ENCODE peak calls at places on chromosomes 4 and X, in six cellular contexts. Y, A, P, U, V and N are unnamed samples. For H3K4me1, the result is how much of the 10 kb centered on the place peaks cover.

GRCh38 chr4:4585012-4585670 is 43.3 kb upstream of the STX18 start:
- DNase-seq in A (no peak), V (no peak), Y (peak), U (no peak), P (no peak), N (peak)

GRCh38 chr4:120754590-120754989 is 167.9 kb downstream of the PRDM5 start:
- DNase-seq in A (no peak), V (no peak), U (no peak), P (no peak), Y (no peak), N (no peak)

GRCh38 chr4:48483777-48484493 is 792 bp downstream of the SLC10A4 start:
- DNase-seq in Y (no peak), V (no peak), A (peak), U (no peak), P (no peak), N (no peak)

GRCh38 chrX:107205770-107206696 is at the start of the genes DNAAF6 and NUP62CL:
- DNase-seq in U (peak), Y (peak), A (peak), P (peak), V (peak), N (peak)

GRCh38 chrX:49003696-49004095 is 1.6 kb upstream of the GRIPAP1 start:
- DNase-seq in U (peak), A (no peak), V (peak), P (no peak), Y (no peak), N (no peak)

GRCh38 chr4:28831867-28832266 is 1888.3 kb upstream of the PCDH7 start:
- DNase-seq in A (no peak), Y (no peak), P (no peak), V (no peak), U (no peak), N (no peak)

GRCh38 chrX:155577682-155578081 is 35.1 kb downstream of the TMLHE start:
- DNase-seq in Y (no peak), V (no peak), U (no peak), A (no peak), P (no peak), N (no peak)

GRCh38 chr4:172844556-172844955 is 324.1 kb upstream of the GALNT7 start:
- DNase-seq in U (no peak), A (no peak), P (no peak), Y (no peak), V (no peak), N (no peak)

GRCh38 chr4:79922011-79922410 is 151.0 kb downstream of the ANTXR2 start:
- DNase-seq in Y (no peak), A (no peak), V (no peak), P (no peak), U (no peak), N (peak)

GRCh38 chr4:102390438-102390837 is 45.2 kb upstream of the SLC39A8 start:
- DNase-seq in U (peak), V (no peak), A (no peak), Y (no peak), P (no peak), N (peak)

GRCh38 chr4:183987987-183988392 is 82.9 kb downstream of the STOX2 start:
- DNase-seq in Y (peak), A (peak), U (peak), V (peak), P (peak), N (peak)

GRCh38 chr4:15396157-15396800 is 31.6 kb upstream of the C1QTNF7 start:
- DNase-seq in A (no peak), P (no peak), U (peak), Y (peak), V (peak), N (no peak)

GRCh38 chrX:49250578-49250977 is 13.9 kb downstream of the FOXP3 start:
- DNase-seq in U (no peak), V (no peak), A (no peak), P (no peak), Y (no peak), N (no peak)

GRCh38 chrX:148380614-148381561 is 119.5 kb upstream of the AFF2 start:
- DNase-seq in V (no peak), A (no peak), U (no peak), Y (no peak), P (no peak), N (no peak)

GRCh38 chr4:14871676-14872430 is 130.4 kb upstream of the CPEB2 start:
- DNase-seq in P (no peak), A (no peak), V (peak), Y (no peak), U (peak), N (peak)

GRCh38 chr4:60794372-60794771 is 405.8 kb upstream of the ADGRL3 start:
- DNase-seq in A (no peak), Y (no peak), U (no peak), V (no peak), P (no peak), N (no peak)

GRCh38 chr4:78222575-78223186 is 165.6 kb downstream of the FRAS1 start:
- DNase-seq in A (no peak), P (no peak), U (no peak), Y (no peak), V (no peak), N (no peak)

GRCh38 chr4:58658701-58659100 is 1548.5 kb upstream of the IGFBP7 start:
- DNase-seq in A (no peak), Y (no peak), V (no peak), U (no peak), P (no peak), N (no peak)

GRCh38 chr4:164779811-164780216 is 25.9 kb downstream of the SMIM31 start:
- DNase-seq in Y (peak), A (no peak), V (peak), U (peak), P (no peak), N (peak)

GRCh38 chrX:106484233-106484632 is 127.5 kb upstream of the RADX start:
- DNase-seq in Y (no peak), P (no peak), A (no peak), U (no peak), V (no peak), N (no peak)

GRCh38 chr4:986949-987688 is at the start of gene IDUA:
- DNase-seq in P (peak), U (peak), A (peak), V (peak), Y (peak), N (peak)
- TF ChIP-seq CTCF in P (no peak), U (peak), A (peak), V (peak), Y (peak), N (peak)

GRCh38 chr4:77154761-77155499 is 2.1 kb upstream of the CCNG2 start:
- DNase-seq in A (no peak), U (no peak), Y (no peak), V (no peak), P (no peak), N (no peak)
- H3K4me1 ChIP-seq in A (under half), U (under half), Y (under half), V (under half), P (under half), N (under half)

DNA sequence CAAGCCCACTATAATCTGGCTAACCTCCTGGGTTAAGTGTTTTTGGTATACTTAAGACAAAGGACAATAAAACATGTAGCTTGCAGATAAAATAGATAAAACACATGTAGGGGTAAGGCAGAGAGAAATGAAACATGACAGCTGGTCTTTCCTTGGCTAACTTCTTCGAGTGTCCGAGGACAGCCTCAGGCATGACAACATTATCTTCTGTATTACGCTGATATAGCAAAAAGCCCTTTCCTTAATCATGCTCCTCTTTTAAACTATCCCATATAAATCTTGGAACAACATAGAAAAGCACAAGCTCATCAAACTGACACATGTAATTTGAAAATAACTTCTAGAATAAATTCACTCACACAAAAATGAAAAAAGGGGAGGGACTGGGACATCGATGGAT is 91.1 kb downstream of the SEL1L3 start:
- DNase-seq in Y (no peak), A (no peak), V (no peak), U (no peak), P (no peak), N (no peak)
- H3K27ac ChIP-seq in Y (no peak), A (no peak), V (no peak), U (no peak), P (no peak), N (no peak)

GRCh38 chrX:71953946-71954345 is 43.3 kb downstream of the NHSL2 start:
- DNase-seq in Y (no peak), U (no peak), A (no peak), P (no peak), V (no peak), N (no peak)
- TF ChIP-seq CTCF in Y (no peak), U (no peak), A (no peak), P (no peak), V (no peak), N (no peak)

GRCh38 chr4:7358100-7358735 is 76.5 kb downstream of the PSAPL1 start:
- DNase-seq in Y (peak), A (peak), V (no peak), U (peak), P (no peak), N (peak)
- H3K4me1 ChIP-seq in Y (under half), A (under half), V (under half), U (under half), P (under half), N (under half)